ENCODE peak calls at places on chromosomes 1 and 21, in ten cellular contexts. D is suprapubic skin, O is stomach, R is HepG2, K is sigmoid colon, Z is H1, B is esophagus muscularis mucosa, M is K562, L is GM12878, P is upper lobe of left lung. U is an unnamed sample.

GRCh38 chr1:189616893-189617292 is 860.8 kb downstream of the BRINP3 start:
- DNase-seq in D (no peak), O (no peak), R (no peak), K (no peak), Z (no peak), B (no peak), M (no peak), L (no peak), P (no peak), U (no peak)

GRCh38 chr21:46424621-46425020 is 34.1 kb upstream of the DIP2A start:
- DNase-seq in D (no peak), O (no peak), R (no peak), K (no peak), Z (no peak), B (no peak), M (no peak), L (no peak), P (no peak), U (no peak)

GRCh38 chr1:226467443-226467842 is 59.5 kb upstream of the PARP1 start:
- DNase-seq in D (no peak), O (no peak), R (no peak), K (no peak), Z (no peak), B (no peak), M (no peak), L (no peak), P (no peak), U (no peak)

GRCh38 chr21:25901580-25901979 is 166.8 kb downstream of the GABPA start:
- DNase-seq in D (no peak), O (no peak), R (no peak), K (no peak), Z (no peak), B (no peak), M (no peak), L (no peak), P (no peak), U (no peak)

GRCh38 chr1:92822907-92823306 is 8.9 kb upstream of the RPL5 start:
- DNase-seq in D (no peak), O (no peak), R (peak; percentile 89), K (no peak), Z (no peak), B (no peak), M (no peak), L (no peak), P (no peak), U (no peak)

GRCh38 chr1:112507896-112508241 is 896 bp upstream of the WNT2B start:
- DNase-seq in D (no peak), O (no peak), R (no peak), K (no peak), Z (peak; percentile 84), B (no peak), M (peak; percentile 54), L (no peak), P (no peak), U (peak; percentile 32)

GRCh38 chr1:20372676-20373075 is 82.0 kb downstream of the VWA5B1 start:
- DNase-seq in D (no peak), O (no peak), R (no peak), K (peak; percentile 28), Z (no peak), B (no peak), M (no peak), L (no peak), P (no peak), U (no peak)

GRCh38 chr1:225848044-225848955 is 33.9 kb downstream of the TMEM63A start:
- DNase-seq in D (no peak), O (no peak), R (no peak), K (no peak), Z (no peak), B (no peak), M (peak; percentile 60), L (peak; percentile 51), P (no peak), U (no peak)

GRCh38 chr1:184044603-184045376 is 6.7 kb upstream of the TSEN15 start:
- DNase-seq in D (no peak), O (no peak), R (no peak), K (no peak), Z (no peak), B (no peak), M (no peak), L (no peak), P (no peak), U (no peak)

GRCh38 chr1:47333922-47334764 is 553 bp downstream of the CMPK1 start:
- DNase-seq in D (peak; percentile 88), O (peak; percentile 80), R (peak; percentile 58), K (peak; percentile 88), Z (peak; percentile 85), B (peak; percentile 95), M (peak; percentile 85), L (no peak), P (peak; percentile 87), U (peak; percentile 87)

GRCh38 chr1:151158311-151158710 is 1.9 kb downstream of the TNFAIP8L2 start:
- DNase-seq in D (no peak), O (no peak), R (no peak), K (no peak), Z (no peak), B (no peak), M (no peak), L (no peak), P (no peak), U (no peak)

GRCh38 chr1:160637821-160638539 is 8.9 kb downstream of the SLAMF1 start:
- DNase-seq in D (no peak), O (no peak), R (peak; percentile 58), K (no peak), Z (no peak), B (no peak), M (no peak), L (no peak), P (no peak), U (no peak)

GRCh38 chr1:160637065-160637464 is 9.8 kb downstream of the SLAMF1 start:
- DNase-seq in D (no peak), O (no peak), R (no peak), K (no peak), Z (no peak), B (no peak), M (no peak), L (no peak), P (no peak), U (no peak)

GRCh38 chr1:160636547-160636946 is 10.3 kb downstream of the SLAMF1 start:
- DNase-seq in D (no peak), O (no peak), R (no peak), K (no peak), Z (no peak), B (no peak), M (no peak), L (no peak), P (no peak), U (no peak)

GRCh38 chr1:160634543-160635491 is 12.0 kb downstream of the SLAMF1 start:
- DNase-seq in D (no peak), O (no peak), R (no peak), K (no peak), Z (no peak), B (no peak), M (no peak), L (no peak), P (no peak), U (no peak)

GRCh38 chr1:160636076-160636475 is 10.8 kb downstream of the SLAMF1 start:
- DNase-seq in D (no peak), O (no peak), R (no peak), K (no peak), Z (no peak), B (no peak), M (no peak), L (no peak), P (no peak), U (no peak)
- TF ChIP-seq EP300 in D (no peak), O (no peak), R (no peak), K (no peak), Z (no peak), B (no peak), M (no peak), L (no peak), P (no peak), U (no peak)

GRCh38 chr1:37692078-37692833 is at the start of gene CDCA8:
- DNase-seq in D (peak; percentile 99), O (peak; percentile 98), R (peak; percentile 95), K (peak; percentile 99), Z (peak; percentile 97), B (peak; percentile 99), M (peak; percentile 98), L (peak; percentile 93), P (peak; percentile 98), U (peak; percentile 99)
- TF ChIP-seq POLR2A in D (no peak), O (no peak), R (peak; percentile 79), K (peak; percentile 14), Z (peak; percentile 90), B (no peak), M (peak; percentile 98), L (peak; percentile 95), P (no peak), U (peak; percentile 43)

GRCh38 chr21:16589499-16589898 is 859.7 kb downstream of the USP25 start:
- DNase-seq in D (no peak), O (no peak), R (no peak), K (no peak), Z (no peak), B (no peak), M (no peak), L (no peak), P (no peak), U (no peak)

GRCh38 chr21:16588433-16588860 is 858.7 kb downstream of the USP25 start:
- DNase-seq in D (peak; percentile 84), O (peak; percentile 31), R (no peak), K (peak; percentile 85), Z (no peak), B (no peak), M (no peak), L (no peak), P (peak; percentile 29), U (peak; percentile 21)

GRCh38 chr21:16587671-16588379 is 858.0 kb downstream of the USP25 start:
- DNase-seq in D (no peak), O (no peak), R (no peak), K (peak; percentile 73), Z (no peak), B (no peak), M (no peak), L (no peak), P (no peak), U (no peak)

GRCh38 chr21:16589046-16589445 is 859.3 kb downstream of the USP25 start:
- DNase-seq in D (no peak), O (no peak), R (no peak), K (no peak), Z (no peak), B (no peak), M (no peak), L (no peak), P (no peak), U (no peak)

DNA sequence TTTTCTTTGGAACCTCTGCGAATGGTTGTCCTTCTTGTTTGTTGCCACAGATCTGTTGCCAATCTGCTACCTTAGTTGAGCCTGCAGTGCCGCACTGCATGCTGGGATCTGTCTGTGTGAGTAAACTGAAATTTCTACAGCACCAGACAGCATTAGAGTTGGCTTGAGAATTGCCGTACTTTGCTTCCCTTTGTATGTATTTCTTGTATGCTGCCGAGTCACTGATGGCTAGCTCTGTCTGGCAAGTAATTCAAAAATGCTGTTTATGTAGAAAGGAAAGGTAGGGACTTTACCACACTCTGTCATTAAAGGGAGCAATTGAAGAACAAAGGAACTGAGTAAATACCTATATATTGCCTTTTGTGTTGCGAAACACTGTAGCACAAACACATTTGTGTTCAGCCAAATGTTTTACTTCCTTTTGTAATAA is 857.4 kb downstream of the USP25 start:
- DNase-seq in D (no peak), O (peak; percentile 60), R (peak; percentile 38), K (peak; percentile 69), Z (no peak), B (no peak), M (no peak), L (no peak), P (peak; percentile 71), U (peak; percentile 60)
- TF ChIP-seq POLR2AphosphoS5 in D (no peak), O (peak; percentile 41), R (no peak), K (peak; percentile 39), Z (no peak), B (peak; percentile 54), M (no peak), L (no peak), P (no peak), U (no peak)

GRCh38 chr1:43452789-43453441 is 816 bp downstream of the HYI start:
- DNase-seq in D (no peak), O (peak; percentile 49), R (no peak), K (peak; percentile 83), Z (no peak), B (no peak), M (peak; percentile 37), L (no peak), P (peak; percentile 61), U (no peak)
- TF ChIP-seq EP300 in D (no peak), O (no peak), R (no peak), K (no peak), Z (no peak), B (no peak), M (no peak), L (no peak), P (no peak), U (no peak)